ENCODE peak calls at places on chromosomes 2 and 18, in six cellular contexts. N, C, P, H, I and A are unnamed samples.
A peak's percentile ranks its signal among the peaks of the same experiment; 100 is the strongest.

GRCh38 chr2:176081451-176081992 is 2.2 kb downstream of the EVX2 start:
- DNase-seq in N (no peak), P (no peak), C (no peak), H (no peak), I (no peak), A (no peak)

GRCh38 chr2:88258208-88258607 is 88.1 kb downstream of the THNSL2 start:
- DNase-seq in P (no peak), H (no peak), I (no peak), N (no peak), C (no peak), A (no peak)

GRCh38 chr2:66032376-66032775 is 402.5 kb upstream of the MEIS1 start:
- DNase-seq in N (no peak), I (no peak), H (no peak), P (no peak), C (no peak), A (no peak)

GRCh38 chr2:55157474-55157884 is 74.6 kb downstream of the CLHC1 start:
- DNase-seq in H (no peak), P (peak; percentile 56), N (no peak), I (no peak), C (peak; percentile 63), A (no peak)

GRCh38 chr18:71878226-71878625 is 665.9 kb downstream of the CBLN2 start:
- DNase-seq in P (no peak), H (no peak), N (no peak), I (no peak), C (no peak), A (no peak)

GRCh38 chr2:212970132-212970531 is 181.3 kb downstream of the IKZF2 start:
- DNase-seq in P (peak; percentile 39), N (no peak), I (no peak), C (peak; percentile 79), H (no peak), A (no peak)

GRCh38 chr2:152740743-152741328 is 22.4 kb downstream of the ARL6IP6 start:
- DNase-seq in I (no peak), H (no peak), C (peak; percentile 72), P (peak; percentile 74), N (no peak), A (no peak)

GRCh38 chr18:21389903-21390302 is 147.9 kb downstream of the GREB1L start:
- DNase-seq in H (no peak), P (no peak), N (no peak), I (no peak), C (no peak), A (no peak)

GRCh38 chr2:136057023-136057801 is 60.7 kb downstream of the CXCR4 start:
- DNase-seq in I (no peak), P (no peak), H (no peak), C (no peak), N (no peak), A (no peak)

GRCh38 chr2:163248321-163249090 is 409.9 kb upstream of the KCNH7 start:
- DNase-seq in P (no peak), C (no peak), I (no peak), H (peak; percentile 60), N (no peak), A (no peak)

GRCh38 chr2:150605664-150606063 is 118.2 kb upstream of the RND3 start:
- DNase-seq in N (no peak), I (no peak), H (no peak), P (no peak), C (no peak), A (no peak)

GRCh38 chr2:6074303-6074702 is 382.1 kb downstream of the SOX11 start:
- DNase-seq in N (no peak), C (peak; percentile 2), I (no peak), H (peak; percentile 41), P (no peak), A (no peak)

GRCh38 chr2:240431663-240432424 is 3.6 kb upstream of the GPC1 start:
- DNase-seq in I (no peak), H (no peak), C (no peak), P (no peak), N (no peak), A (no peak)

GRCh38 chr2:5921081-5921642 is 229.0 kb downstream of the SOX11 start:
- DNase-seq in C (no peak), P (no peak), N (no peak), I (no peak), H (no peak), A (no peak)

GRCh38 chr2:120402508-120402907 is 56.6 kb downstream of the INHBB start:
- DNase-seq in I (no peak), P (no peak), H (no peak), C (no peak), N (no peak), A (no peak)

GRCh38 chr2:65728477-65729180 is 296.2 kb upstream of the SPRED2 start:
- DNase-seq in P (no peak), C (no peak), I (no peak), H (no peak), N (no peak), A (no peak)

GRCh38 chr2:167592441-167592840 is 655.0 kb downstream of the STK39 start:
- DNase-seq in N (no peak), H (no peak), C (no peak), P (peak; percentile 7), I (no peak), A (no peak)

GRCh38 chr2:240962371-240963064 is 35.9 kb upstream of the SNED1 start:
- DNase-seq in I (no peak), P (peak; percentile 62), H (peak; percentile 32), C (no peak), N (peak; percentile 31), A (no peak)

GRCh38 chr2:204634564-204634963 is 89.3 kb downstream of the PARD3B start:
- DNase-seq in P (no peak), H (no peak), N (no peak), I (no peak), C (no peak), A (no peak)

GRCh38 chr2:204632410-204632809 is 87.1 kb downstream of the PARD3B start:
- DNase-seq in C (no peak), H (no peak), N (no peak), I (no peak), P (no peak), A (no peak)

GRCh38 chr2:204625135-204625534 is 79.9 kb downstream of the PARD3B start:
- DNase-seq in C (no peak), H (no peak), I (no peak), N (no peak), P (no peak), A (no peak)

GRCh38 chr2:204628926-204629661 is 83.8 kb downstream of the PARD3B start:
- DNase-seq in H (no peak), N (no peak), C (peak; percentile 26), P (no peak), I (no peak), A (no peak)
- H4K91ac ChIP-seq in H (no peak overlapping the region), N (no peak overlapping the region), C (no peak overlapping the region), P (no peak overlapping the region), I (no peak overlapping the region), A (no peak overlapping the region)

GRCh38 chr2:127398239-127398590 is 10.4 kb upstream of the MAP3K2 start:
- DNase-seq in H (no peak), P (peak; percentile 96), I (peak; percentile 59), C (peak; percentile 93), N (peak; percentile 47), A (no peak)

GRCh38 chr2:127397568-127398238 is 9.9 kb upstream of the MAP3K2 start:
- DNase-seq in N (no peak), C (no peak), I (no peak), H (no peak), P (no peak), A (no peak)

GRCh38 chr2:127401757-127402695 is 14.3 kb upstream of the MAP3K2 start:
- DNase-seq in H (no peak), N (no peak), P (no peak), C (peak; percentile 32), I (no peak), A (no peak)

GRCh38 chr2:127400897-127401756 is 13.4 kb upstream of the MAP3K2 start:
- DNase-seq in N (peak; percentile 52), I (peak; percentile 69), C (peak; percentile 78), P (peak; percentile 77), H (no peak), A (no peak)

GRCh38 chr2:127400533-127400896 is 12.7 kb upstream of the MAP3K2 start:
- DNase-seq in P (no peak), I (no peak), N (no peak), C (no peak), H (no peak), A (no peak)
- H4K91ac ChIP-seq in P (peak overlapping the region; percentile 20), I (peak overlapping the region; percentile 28), N (no peak overlapping the region), C (no peak overlapping the region), H (no peak overlapping the region), A (no peak overlapping the region)

GRCh38 chr18:38402509-38402908 is 836.9 kb upstream of the CELF4 start:
- DNase-seq in P (no peak), N (peak; percentile 35), I (no peak), C (no peak), H (no peak), A (peak; percentile 17)

GRCh38 chr18:38406625-38407024 is 841.0 kb upstream of the CELF4 start:
- DNase-seq in N (no peak), C (no peak), I (no peak), P (no peak), H (no peak), A (no peak)
- H4K91ac ChIP-seq in N (no peak overlapping the region), C (no peak overlapping the region), I (no peak overlapping the region), P (no peak overlapping the region), H (no peak overlapping the region), A (no peak overlapping the region)

GRCh38 chr2:182543746-182544525 is 117.1 kb upstream of the PDE1A start:
- DNase-seq in C (no peak), H (no peak), P (peak; percentile 51), N (no peak), I (no peak), A (no peak)

GRCh38 chr2:182550234-182550633 is 123.4 kb upstream of the PDE1A start:
- DNase-seq in N (no peak), H (no peak), C (no peak), I (no peak), P (no peak), A (no peak)

GRCh38 chr2:182545420-182546167 is 118.8 kb upstream of the PDE1A start:
- DNase-seq in P (no peak), C (no peak), N (no peak), H (no peak), I (no peak), A (no peak)

GRCh38 chr2:182553483-182553882 is 126.6 kb upstream of the PDE1A start:
- DNase-seq in P (no peak), I (no peak), H (no peak), C (no peak), N (no peak), A (no peak)

DNA sequence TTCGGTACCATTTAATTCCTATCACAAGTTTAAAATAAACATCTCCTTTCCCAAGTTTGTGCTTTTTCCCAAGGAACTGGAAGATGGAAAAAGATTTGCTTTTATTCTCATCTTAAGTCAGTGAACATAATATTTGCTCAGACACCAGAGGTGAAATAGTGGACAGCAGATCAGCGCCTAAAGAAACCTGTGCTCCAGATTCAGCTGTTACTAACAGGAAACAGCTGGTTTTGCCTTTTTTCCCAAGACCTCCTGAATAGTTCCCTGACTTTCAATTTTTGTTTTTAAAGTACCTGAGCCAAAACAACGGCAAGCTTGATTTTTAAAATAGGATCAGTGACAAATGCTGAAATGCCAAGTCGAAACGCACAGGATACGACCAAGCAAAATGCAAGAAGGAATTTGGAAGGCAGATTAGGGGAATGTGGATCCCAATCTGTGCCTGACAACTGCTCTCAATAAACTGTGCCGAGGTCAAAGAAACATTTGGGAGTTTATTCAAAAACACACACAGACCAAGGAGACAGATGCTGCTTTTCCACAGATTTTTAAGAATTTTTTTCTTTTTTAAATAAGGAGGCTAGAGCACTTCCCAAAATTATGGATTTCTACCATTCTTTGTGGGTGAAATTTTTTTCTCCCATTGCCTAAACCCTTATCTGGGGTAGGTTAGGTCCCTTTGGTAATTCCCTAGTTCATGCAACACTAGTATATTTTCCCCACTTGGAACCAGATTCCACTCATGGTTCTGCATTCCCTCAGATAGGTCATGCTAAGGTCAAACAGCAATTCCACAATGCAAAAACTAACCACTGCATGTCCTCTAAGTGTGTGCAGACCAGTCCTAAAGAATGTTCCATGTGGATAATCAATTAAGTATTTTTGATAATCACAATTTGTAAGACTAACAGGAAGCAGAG is 121.5 kb upstream of the PDE1A start:
- DNase-seq in C (peak; percentile 23), N (no peak), I (no peak), H (no peak), P (peak; percentile 47), A (no peak)
- H4K91ac ChIP-seq in C (no peak overlapping the region), N (no peak overlapping the region), I (no peak overlapping the region), H (no peak overlapping the region), P (no peak overlapping the region), A (no peak overlapping the region)